ENCODE peak calls at places on chromosomes 2 and 18, in five cellular contexts. A is hepatocyte; J is left ventricle myocardium inferior; Y is Peyer's patch; E is CD4-positive, alpha-beta memory T cell. D is an unnamed sample.

GRCh38 chr2:149112713-149113112 is 74.2 kb downstream of the LYPD6B start:
- DNase-seq in A (no peak), J (no peak), Y (no peak), E (no peak), D (no peak)

GRCh38 chr2:39275016-39275415 is 31.2 kb upstream of the CDKL4 start:
- DNase-seq in A (no peak), J (no peak), Y (no peak), E (no peak), D (no peak)

GRCh38 chr2:223759569-223760430 is 77.6 kb downstream of the AP1S3 start:
- DNase-seq in A (peak), J (no peak), Y (no peak), E (no peak), D (no peak)

GRCh38 chr2:17800219-17800618 is 16.0 kb upstream of the MSGN1 start:
- DNase-seq in A (peak), J (no peak), Y (no peak), E (no peak), D (no peak)

GRCh38 chr2:13572466-13572865 is 855.7 kb downstream of the TRIB2 start:
- DNase-seq in A (no peak), J (no peak), Y (no peak), E (no peak), D (no peak)

GRCh38 chr2:168157926-168158325 is 89.5 kb downstream of the STK39 start:
- DNase-seq in A (no peak), J (no peak), Y (no peak), E (no peak), D (no peak)

GRCh38 chr18:26504831-26505230 is 43.5 kb downstream of the KCTD1 start:
- DNase-seq in A (no peak), J (no peak), Y (no peak), E (no peak), D (no peak)

GRCh38 chr2:187862715-187863114 is 308.5 kb upstream of the TFPI start:
- DNase-seq in A (no peak), J (no peak), Y (no peak), E (no peak), D (no peak)

GRCh38 chr2:129872438-129872837 is 107.0 kb upstream of the RAB6C start:
- DNase-seq in A (no peak), J (no peak), Y (no peak), E (no peak), D (no peak)

GRCh38 chr2:86011449-86011941 is 94.2 kb downstream of the POLR1A start:
- DNase-seq in A (peak), J (no peak), Y (no peak), E (no peak), D (no peak)

GRCh38 chr2:106847366-106847765 is 38.6 kb downstream of the ST6GAL2 start:
- DNase-seq in A (no peak), J (no peak), Y (no peak), E (no peak), D (no peak)

GRCh38 chr2:240573071-240573515 is 4.8 kb downstream of the RNPEPL1 start:
- DNase-seq in A (no peak), J (peak), Y (no peak), E (no peak), D (no peak)

GRCh38 chr2:65436825-65437221 is 4.4 kb upstream of the SPRED2 start:
- DNase-seq in A (no peak), J (no peak), Y (no peak), E (no peak), D (no peak)

GRCh38 chr2:100214265-100214961 is 72.0 kb upstream of the AFF3 start:
- DNase-seq in A (peak), J (peak), Y (no peak), E (no peak), D (no peak)

GRCh38 chr18:58601468-58602266 is 27.2 kb downstream of the ALPK2 start:
- DNase-seq in A (no peak), J (no peak), Y (no peak), E (no peak), D (no peak)

GRCh38 chr18:58605027-58606020 is 23.6 kb downstream of the ALPK2 start:
- DNase-seq in A (no peak), J (no peak), Y (no peak), E (peak), D (no peak)

GRCh38 chr18:58604301-58604700 is 24.6 kb downstream of the ALPK2 start:
- DNase-seq in A (no peak), J (no peak), Y (no peak), E (no peak), D (no peak)

GRCh38 chr18:58606236-58606635 is 22.7 kb downstream of the ALPK2 start:
- DNase-seq in A (no peak), J (no peak), Y (no peak), E (no peak), D (no peak)

GRCh38 chr18:58603365-58604067 is 25.4 kb downstream of the ALPK2 start:
- DNase-seq in A (no peak), J (no peak), Y (no peak), E (no peak), D (peak)
- H3K27ac ChIP-seq in A (no peak), J (no peak), Y (no peak), E (no peak), D (no peak)

DNA sequence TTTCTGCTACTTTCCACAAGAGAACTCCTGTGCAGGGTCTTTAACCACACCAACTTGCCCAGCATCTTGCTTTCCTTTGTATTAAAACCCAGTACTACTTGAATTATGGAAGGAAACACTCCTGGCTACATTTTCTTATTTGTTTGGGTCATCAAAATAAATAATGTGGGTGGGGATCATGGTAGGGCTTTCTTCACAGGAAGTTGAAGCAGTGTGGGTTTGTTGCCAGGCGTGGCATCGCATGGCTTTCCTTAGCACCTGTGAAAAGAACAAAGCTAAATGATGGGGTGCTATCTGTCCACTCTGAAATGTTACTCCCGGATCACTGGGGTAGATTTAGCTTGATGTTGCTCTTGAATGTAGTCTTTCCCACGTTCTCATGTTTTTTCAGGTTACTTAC is 18.7 kb downstream of the ARHGAP25 start:
- DNase-seq in A (no peak), J (no peak), Y (peak), E (peak), D (peak)
- H3K27ac ChIP-seq in A (no peak), J (no peak), Y (no peak), E (peak), D (peak)

DNA sequence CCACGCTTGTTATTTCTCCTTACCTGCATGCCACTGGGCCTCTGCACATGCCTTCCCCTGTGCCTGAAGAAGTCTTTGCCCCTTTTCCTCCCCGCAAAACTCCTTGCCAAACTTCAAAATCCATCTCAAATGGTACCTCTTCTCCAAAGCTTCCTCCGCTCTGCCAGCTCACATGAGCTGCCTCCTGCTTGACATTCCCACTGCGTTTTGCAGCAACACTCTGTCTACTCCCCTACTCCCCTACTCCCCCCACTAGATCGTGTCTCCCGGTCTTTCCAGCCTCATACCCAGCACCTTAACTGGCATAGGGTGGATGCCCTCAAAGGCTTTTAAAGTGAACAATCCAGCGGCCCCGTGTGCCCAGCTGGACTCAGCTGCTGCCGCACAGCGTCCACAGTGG is 65.8 kb downstream of the TNS1 start:
- DNase-seq in A (no peak), J (peak), Y (no peak), E (no peak), D (no peak)
- H3K27ac ChIP-seq in A (peak), J (peak), Y (peak), E (no peak), D (no peak)

GRCh38 chr2:218732052-218732760 is 21.6 kb downstream of the TTLL4 start:
- DNase-seq in A (no peak), J (no peak), Y (no peak), E (no peak), D (no peak)
- H3K27ac ChIP-seq in A (peak), J (peak), Y (peak), E (no peak), D (no peak)

GRCh38 chr2:172084484-172084733 is 898 bp upstream of the DLX1 start:
- DNase-seq in A (no peak), J (no peak), Y (no peak), E (no peak), D (no peak)
- H3K27ac ChIP-seq in A (no peak), J (no peak), Y (no peak), E (no peak), D (no peak)